ENCODE peak calls at places on chromosomes 5 and 9, in four cellular contexts. Y is GM12891, N is HL-60, R is K562. K is an unnamed sample.
A peak's percentile ranks its signal among the peaks of the same experiment; 100 is the strongest.

GRCh38 chr5:34410411-34411139 is 245.6 kb upstream of the RAI14 start:
- DNase-seq in N (no peak), R (no peak), Y (no peak), K (no peak)

GRCh38 chr9:129484325-129485000 is 136.4 kb downstream of the C9orf50 start:
- DNase-seq in N (no peak), Y (no peak), R (no peak), K (no peak)

GRCh38 chr9:133991211-133991921 is 758 bp downstream of the VAV2 start:
- DNase-seq in Y (no peak), N (peak; percentile 16), R (no peak), K (no peak)

GRCh38 chr9:75918154-75918553 is 27.7 kb downstream of the PCSK5 start:
- DNase-seq in N (no peak), R (no peak), Y (no peak), K (no peak)

GRCh38 chr9:3527653-3527960 is 1.8 kb upstream of the RFX3 start:
- DNase-seq in Y (no peak), R (no peak), N (no peak), K (no peak)

GRCh38 chr5:159933531-159934485 is 17.5 kb downstream of the ADRA1B start:
- DNase-seq in N (no peak), R (no peak), Y (no peak), K (no peak)

GRCh38 chr5:30401479-30402058 is 791.9 kb upstream of the CDH6 start:
- DNase-seq in N (no peak), R (no peak), Y (no peak), K (no peak)

GRCh38 chr5:42812620-42813019 is 928 bp upstream of the SELENOP start:
- DNase-seq in Y (no peak), R (no peak), N (no peak), K (no peak)

GRCh38 chr9:121772600-121773285 is 121.3 kb downstream of the DAB2IP start:
- DNase-seq in Y (no peak), N (no peak), R (no peak), K (no peak)

GRCh38 chr5:16894236-16895057 is 41.6 kb downstream of the MYO10 start:
- DNase-seq in R (no peak), Y (no peak), N (no peak), K (no peak)

GRCh38 chr9:137138701-137139467 is at the start of gene GRIN1:
- DNase-seq in Y (no peak), N (no peak), R (peak; percentile 79), K (no peak)

GRCh38 chr9:93112864-93113389 is 16.9 kb downstream of the CARD19 start:
- DNase-seq in R (no peak), N (no peak), Y (no peak), K (no peak)

GRCh38 chr9:134619983-134620612 is 21.5 kb upstream of the COL5A1 start:
- DNase-seq in R (no peak), Y (no peak), N (no peak), K (no peak)

GRCh38 chr5:68770566-68770965 is 323.2 kb upstream of the SLC30A5 start:
- DNase-seq in R (no peak), Y (no peak), N (no peak), K (no peak)
- TF ChIP-seq SPI1 in R (no peak), Y (no peak), N (no peak), K (no peak)

GRCh38 chr5:36416605-36417004 is 114.9 kb upstream of the RANBP3L start:
- DNase-seq in Y (no peak), N (no peak), R (no peak), K (no peak)

GRCh38 chr5:36414869-36415282 is 113.2 kb upstream of the RANBP3L start:
- DNase-seq in R (peak; percentile 39), N (no peak), Y (no peak), K (no peak)

GRCh38 chr5:36417221-36417620 is 115.5 kb upstream of the RANBP3L start:
- DNase-seq in N (no peak), R (no peak), Y (no peak), K (no peak)

GRCh38 chr5:36417668-36418067 is 116.0 kb upstream of the RANBP3L start:
- DNase-seq in N (no peak), R (no peak), Y (no peak), K (no peak)

DNA sequence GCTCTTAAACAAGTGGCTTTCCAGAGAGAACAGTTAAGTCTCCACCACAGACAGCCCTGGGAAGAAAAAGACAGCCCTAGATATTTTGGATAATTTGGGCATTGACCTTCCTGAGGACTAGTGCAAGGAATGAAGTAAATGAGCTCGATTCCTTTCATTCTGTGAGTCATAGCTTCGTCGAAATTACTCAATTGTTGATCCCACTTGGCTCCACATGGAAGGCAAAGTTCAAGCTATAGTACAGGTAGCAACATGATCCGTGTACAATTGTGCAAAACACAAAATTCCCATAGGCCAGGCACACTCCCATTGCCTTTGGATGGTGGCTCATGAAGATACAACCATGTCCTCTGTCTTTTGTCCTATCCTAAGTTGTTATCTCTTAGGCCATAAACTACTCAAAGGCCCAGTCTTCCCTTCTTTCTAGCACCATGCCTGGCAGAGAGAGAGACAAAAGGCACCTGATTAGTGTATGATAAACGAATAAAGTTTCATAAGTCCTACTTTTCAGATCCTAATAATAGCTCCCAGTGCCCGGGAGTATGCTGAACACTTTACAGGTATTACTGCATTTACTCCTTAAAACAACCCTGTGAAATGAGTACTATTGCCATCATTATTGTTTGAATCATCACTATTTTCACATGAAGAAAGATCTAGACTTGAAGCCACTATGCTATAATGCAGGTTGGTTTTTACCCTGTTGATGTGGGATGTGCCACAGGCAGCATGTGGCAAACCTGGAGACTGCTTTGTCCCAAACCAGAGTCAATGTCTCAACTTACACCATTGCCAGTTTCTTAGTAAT is 116.7 kb upstream of the RANBP3L start:
- DNase-seq in N (no peak), Y (no peak), R (no peak), K (no peak)
- TF ChIP-seq SPI1 in N (no peak), Y (no peak), R (no peak), K (no peak)

DNA sequence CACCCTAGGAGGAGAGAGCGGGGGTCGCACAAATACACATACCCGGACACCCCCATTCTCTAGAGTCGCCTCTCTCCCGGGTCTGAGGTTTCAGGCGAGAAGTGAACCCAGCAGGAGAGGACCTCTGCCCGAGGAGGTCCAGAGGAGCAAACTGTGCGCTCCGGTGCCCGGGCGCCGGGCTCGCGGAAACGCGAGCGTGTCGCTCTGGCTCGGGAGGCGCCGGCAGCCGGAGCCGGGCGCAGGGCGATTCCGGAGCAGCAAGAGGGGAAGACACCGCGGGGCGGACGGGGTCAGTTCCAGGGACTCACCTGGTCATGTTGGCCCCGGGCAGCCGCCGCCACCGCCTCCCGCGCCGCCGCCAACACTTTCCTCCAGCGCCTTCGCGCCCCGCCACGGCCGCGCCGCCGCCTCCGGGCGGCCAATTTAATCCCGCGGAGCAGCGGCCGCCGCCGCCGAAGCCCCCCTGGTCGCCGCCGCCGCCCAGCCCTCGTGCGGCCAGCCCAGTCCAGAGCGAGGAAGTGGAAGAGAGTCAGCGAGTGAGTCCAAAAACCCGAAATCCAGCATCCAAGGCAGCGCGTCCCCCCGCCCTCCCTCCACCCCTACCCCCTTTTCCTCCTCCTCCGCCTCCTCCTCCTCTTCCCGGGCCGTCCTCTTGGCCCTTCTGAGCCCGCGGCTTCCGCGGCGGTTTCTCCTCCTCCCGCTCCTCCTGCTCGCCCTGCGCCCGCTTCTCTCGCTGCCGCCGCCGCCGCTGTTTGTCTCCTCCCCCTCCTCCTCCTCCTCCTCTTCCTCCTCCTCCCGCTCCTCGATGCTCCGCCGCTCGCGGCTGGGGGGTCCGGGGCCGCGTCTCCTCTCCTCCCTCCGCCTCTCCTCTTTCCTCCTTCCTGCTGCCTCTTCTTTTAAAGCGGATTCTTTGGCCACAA is 1058.0 kb upstream of the DMAC1 start:
- DNase-seq in R (no peak), Y (no peak), N (no peak), K (no peak)
- TF ChIP-seq SPI1 in R (no peak), Y (no peak), N (no peak), K (no peak)

DNA sequence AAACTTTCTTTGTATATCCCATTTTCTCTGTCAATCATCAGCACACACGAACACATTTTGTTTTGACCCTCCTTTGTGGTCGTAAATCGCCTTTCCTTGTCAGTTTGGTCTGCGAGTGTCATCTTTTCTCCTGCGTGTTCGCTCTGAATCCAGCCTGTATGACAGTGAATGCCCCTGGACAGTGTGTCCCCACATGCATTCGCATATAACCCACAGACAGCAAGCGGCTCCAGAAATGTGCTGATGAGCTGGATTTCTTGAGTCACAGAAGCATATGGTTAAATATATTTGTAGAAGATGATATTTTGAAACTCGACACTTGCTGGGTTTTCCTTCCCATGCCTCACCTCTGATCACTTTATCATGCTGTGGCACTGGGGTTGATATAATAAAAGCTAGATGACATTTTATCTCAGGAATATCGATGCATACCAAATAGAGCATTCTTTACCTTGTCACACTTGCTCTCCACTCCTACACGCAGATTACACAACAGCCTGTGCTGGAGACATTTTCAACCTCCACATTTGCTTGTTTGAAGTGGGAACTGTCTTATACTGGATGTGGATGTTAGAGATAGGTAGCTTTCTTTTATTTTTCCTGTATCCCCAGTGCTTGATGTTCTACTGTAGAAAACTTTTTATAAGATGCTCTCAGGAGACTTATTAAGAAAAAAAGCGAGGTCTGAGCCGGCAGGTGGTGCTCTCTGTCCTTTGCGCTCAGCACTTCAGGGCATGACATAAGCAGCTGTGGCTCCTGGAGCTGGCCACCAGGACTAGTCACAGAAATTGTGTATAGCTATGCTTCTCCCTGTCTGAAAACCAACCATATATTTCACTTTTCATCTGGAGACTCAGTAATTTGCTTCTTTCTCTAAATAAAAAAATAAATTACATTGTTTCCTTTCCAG is 215.1 kb downstream of the SH3GL2 start:
- DNase-seq in N (no peak), Y (no peak), R (no peak), K (no peak)
- TF ChIP-seq SPI1 in N (no peak), Y (no peak), R (no peak), K (no peak)

DNA sequence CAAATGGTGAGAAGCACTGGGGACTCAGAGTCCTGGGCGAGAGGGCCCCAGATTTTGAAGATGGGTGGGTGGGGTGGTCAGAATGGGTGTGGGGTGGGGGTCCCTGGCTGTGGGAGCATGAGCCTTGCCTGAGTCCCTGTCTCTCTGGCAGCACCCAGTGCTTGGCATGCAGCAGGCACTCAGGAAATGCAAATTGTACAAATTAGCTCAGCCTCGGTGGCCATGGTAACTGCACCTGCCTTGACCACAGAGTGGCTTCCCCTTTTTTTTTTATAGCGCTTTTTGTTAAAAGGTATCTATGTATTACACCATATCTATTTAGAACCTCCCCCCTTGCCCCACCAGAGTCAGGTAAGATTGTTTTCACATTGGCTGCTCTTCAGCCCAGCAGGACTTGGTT is 19.2 kb upstream of the PITX1 start:
- DNase-seq in Y (peak; percentile 71), N (no peak), R (no peak), K (peak; percentile 58)
- TF ChIP-seq SPI1 in Y (peak; percentile 90), N (peak; percentile 89), R (peak; percentile 88), K (peak; percentile 90)

GRCh38 chr9:91572044-91572443 is 148.4 kb upstream of the NFIL3 start:
- DNase-seq in R (no peak), Y (no peak), N (no peak), K (no peak)
- TF ChIP-seq SPI1 in R (no peak), Y (no peak), N (no peak), K (no peak)

GRCh38 chr9:89179535-89179919 is 909 bp upstream of the SHC3 start:
- DNase-seq in Y (no peak), N (no peak), R (no peak), K (no peak)
- TF ChIP-seq SPI1 in Y (no peak), N (no peak), R (no peak), K (no peak)

GRCh38 chr5:143148461-143149170 is 254.9 kb downstream of the NR3C1 start:
- DNase-seq in Y (no peak), N (no peak), R (no peak), K (no peak)
- TF ChIP-seq SPI1 in Y (no peak), N (no peak), R (no peak), K (no peak)

GRCh38 chr5:79750611-79751510 is 61.2 kb downstream of the CMYA5 start:
- DNase-seq in R (no peak), Y (no peak), N (no peak), K (no peak)
- TF ChIP-seq SPI1 in R (no peak), Y (no peak), N (no peak), K (no peak)